ENCODE peak calls at places on chromosome 15, in four cellular contexts. One of them, this sample, is unnamed.

GRCh38 chr15:60830479-60830878 is 351.5 kb upstream of the ICE2 start:
- DNase-seq in GM12878: no peak
- DNase-seq in H1: no peak
- DNase-seq in HCT116: no peak
- DNase-seq in this sample: no peak

GRCh38 chr15:90814193-90814811 is 54.1 kb upstream of the FURIN start:
- DNase-seq in GM12878: no peak
- DNase-seq in H1: no peak
- DNase-seq in HCT116: no peak
- DNase-seq in this sample: no peak

GRCh38 chr15:77739591-77740378 is 107.1 kb upstream of the LINGO1 start:
- DNase-seq in GM12878: no peak
- DNase-seq in HCT116: no peak
- DNase-seq in H1: peak
- DNase-seq in this sample: no peak

GRCh38 chr15:61037031-61037430 is 192.1 kb downstream of the RORA start:
- DNase-seq in HCT116: no peak
- DNase-seq in H1: no peak
- DNase-seq in GM12878: no peak
- DNase-seq in this sample: no peak

GRCh38 chr15:64459382-64459781 is 996 bp upstream of the ZNF609 start:
- DNase-seq in GM12878: no peak
- DNase-seq in HCT116: no peak
- DNase-seq in H1: no peak
- DNase-seq in this sample: no peak

GRCh38 chr15:56760186-56760585 is 26.9 kb upstream of the ZNF280D start:
- DNase-seq in H1: no peak
- DNase-seq in HCT116: no peak
- DNase-seq in GM12878: no peak
- DNase-seq in this sample: peak

GRCh38 chr15:72382146-72382545 is 6.3 kb upstream of the HEXA start:
- DNase-seq in HCT116: no peak
- DNase-seq in H1: no peak
- DNase-seq in GM12878: no peak
- DNase-seq in this sample: no peak

GRCh38 chr15:29934251-29934650 is 112.0 kb upstream of the TJP1 start:
- DNase-seq in GM12878: no peak
- DNase-seq in HCT116: no peak
- DNase-seq in H1: no peak
- DNase-seq in this sample: no peak

GRCh38 chr15:67468431-67468830 is 52.5 kb upstream of the C15orf61 start:
- DNase-seq in HCT116: no peak
- DNase-seq in GM12878: no peak
- DNase-seq in H1: no peak
- DNase-seq in this sample: no peak

GRCh38 chr15:38545179-38545578 is 19.4 kb downstream of the RASGRP1 start:
- DNase-seq in H1: no peak
- DNase-seq in HCT116: no peak
- DNase-seq in GM12878: no peak
- DNase-seq in this sample: no peak

GRCh38 chr15:66765478-66766281 is 63.6 kb downstream of the SMAD6 start:
- DNase-seq in H1: no peak
- DNase-seq in GM12878: peak
- DNase-seq in HCT116: peak
- DNase-seq in this sample: peak

GRCh38 chr15:71437919-71438318 is 322.6 kb downstream of the THSD4 start:
- DNase-seq in GM12878: no peak
- DNase-seq in H1: no peak
- DNase-seq in HCT116: no peak
- DNase-seq in this sample: no peak

GRCh38 chr15:66006986-66007385 is 137.7 kb downstream of the RAB11A start:
- DNase-seq in HCT116: no peak
- DNase-seq in H1: no peak
- DNase-seq in GM12878: no peak
- DNase-seq in this sample: no peak

GRCh38 chr15:83565553-83566159 is 88.3 kb upstream of the ADAMTSL3 start:
- DNase-seq in GM12878: no peak
- DNase-seq in HCT116: peak
- DNase-seq in H1: no peak
- DNase-seq in this sample: peak

GRCh38 chr15:57038496-57038895 is 120.1 kb downstream of the TCF12 start:
- DNase-seq in H1: no peak
- DNase-seq in HCT116: no peak
- DNase-seq in GM12878: no peak
- DNase-seq in this sample: no peak

GRCh38 chr15:79635897-79636596 is 203.9 kb downstream of the MINAR1 start:
- DNase-seq in HCT116: no peak
- DNase-seq in GM12878: no peak
- DNase-seq in H1: no peak
- DNase-seq in this sample: no peak

GRCh38 chr15:20106026-20106425 is 435.6 kb downstream of the GOLGA6L6 start:
- DNase-seq in GM12878: no peak
- DNase-seq in H1: no peak
- DNase-seq in HCT116: no peak
- DNase-seq in this sample: no peak

GRCh38 chr15:68816795-68817303 is 3.8 kb downstream of the ANP32A start:
- DNase-seq in H1: no peak
- DNase-seq in HCT116: no peak
- DNase-seq in GM12878: no peak
- DNase-seq in this sample: no peak

GRCh38 chr15:26115229-26115943 is 252.3 kb upstream of the ATP10A start:
- DNase-seq in H1: no peak
- DNase-seq in GM12878: no peak
- DNase-seq in HCT116: no peak
- DNase-seq in this sample: no peak

GRCh38 chr15:99257107-99257750 is 5.9 kb downstream of the LRRC28 start:
- DNase-seq in GM12878: no peak
- DNase-seq in HCT116: no peak
- DNase-seq in H1: no peak
- DNase-seq in this sample: no peak

GRCh38 chr15:67884009-67884408 is 44.2 kb upstream of the RNU6-1 start:
- DNase-seq in GM12878: no peak
- DNase-seq in H1: no peak
- DNase-seq in HCT116: no peak
- DNase-seq in this sample: no peak

GRCh38 chr15:70853270-70853854 is 595 bp downstream of the LARP6 start:
- DNase-seq in GM12878: no peak
- DNase-seq in H1: peak
- DNase-seq in HCT116: no peak
- DNase-seq in this sample: peak

GRCh38 chr15:62782896-62783295 is 259.7 kb upstream of the TPM1 start:
- DNase-seq in H1: no peak
- DNase-seq in GM12878: no peak
- DNase-seq in HCT116: no peak
- DNase-seq in this sample: no peak

GRCh38 chr15:62783303-62783957 is 259.1 kb upstream of the TPM1 start:
- DNase-seq in H1: no peak
- DNase-seq in GM12878: no peak
- DNase-seq in HCT116: no peak
- DNase-seq in this sample: no peak

GRCh38 chr15:62781081-62781497 is 261.5 kb upstream of the TPM1 start:
- DNase-seq in HCT116: no peak
- DNase-seq in H1: no peak
- DNase-seq in GM12878: no peak
- DNase-seq in this sample: peak

GRCh38 chr15:62779041-62779810 is 263.3 kb upstream of the TPM1 start:
- DNase-seq in H1: no peak
- DNase-seq in HCT116: no peak
- DNase-seq in GM12878: no peak
- DNase-seq in this sample: no peak

DNA sequence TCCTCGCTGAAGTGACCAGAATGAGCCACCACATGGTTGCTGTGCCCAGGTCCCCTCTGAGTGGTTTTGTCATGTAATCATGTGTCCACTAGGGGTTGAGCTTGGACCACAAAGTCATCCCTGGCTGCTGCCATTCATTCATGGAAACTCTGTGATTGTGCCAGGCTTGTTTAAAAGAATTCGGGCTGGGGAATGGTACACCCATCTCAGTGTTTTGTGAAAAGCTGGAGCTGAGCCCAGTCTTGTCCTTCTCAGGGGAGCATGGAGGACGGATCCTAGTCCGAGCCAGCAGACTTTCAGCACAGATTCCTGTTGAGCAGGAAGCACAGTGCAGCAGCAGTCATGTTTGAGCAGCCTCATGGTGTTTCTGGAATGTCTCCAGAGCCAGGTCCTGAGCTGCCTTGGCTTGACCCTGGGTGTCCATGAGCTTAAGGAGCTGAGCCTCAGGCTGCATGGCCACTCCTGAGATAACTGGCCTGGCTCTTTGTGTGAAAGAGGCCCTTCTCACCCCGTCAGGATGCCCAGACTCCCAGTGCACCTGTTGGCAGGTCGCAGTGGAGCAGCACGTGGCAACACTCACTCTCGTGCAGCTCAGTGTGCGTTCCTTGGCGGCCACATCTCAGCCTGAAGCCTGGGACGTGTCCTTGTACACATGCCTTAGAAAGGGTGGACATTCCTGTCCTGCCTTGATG is 260.3 kb upstream of the TPM1 start:
- DNase-seq in HCT116: peak
- DNase-seq in H1: no peak
- DNase-seq in GM12878: no peak
- DNase-seq in this sample: peak
- TF ChIP-seq POLR2AphosphoS5 in HCT116: no peak
- TF ChIP-seq POLR2AphosphoS5 in H1: no peak
- TF ChIP-seq POLR2AphosphoS5 in GM12878: no peak
- TF ChIP-seq POLR2AphosphoS5 in this sample: peak

DNA sequence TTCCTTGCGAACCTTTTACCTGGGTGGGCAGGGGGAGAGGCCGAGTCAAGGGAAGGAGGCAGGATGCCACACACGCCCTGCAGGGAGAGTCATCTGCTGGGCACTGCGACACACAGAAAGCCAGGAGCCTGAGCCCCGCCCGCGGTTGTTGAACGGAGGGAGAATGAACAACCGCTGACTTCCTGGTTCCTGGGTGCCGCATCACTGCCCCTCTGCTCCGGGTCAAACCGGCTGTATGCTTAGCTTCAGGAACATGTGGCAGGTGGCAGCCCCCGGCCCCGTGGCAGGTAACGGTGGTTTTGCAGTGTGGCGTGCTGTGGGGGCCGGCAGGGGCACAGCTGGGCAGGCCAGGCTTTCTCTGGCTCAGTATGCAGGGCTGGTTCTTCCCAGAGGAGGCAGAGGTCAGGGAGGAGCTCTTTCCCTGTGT is 33.4 kb downstream of the APBA2 start:
- DNase-seq in H1: no peak
- DNase-seq in HCT116: no peak
- DNase-seq in GM12878: no peak
- DNase-seq in this sample: no peak
- TF ChIP-seq JUND in H1: no peak
- TF ChIP-seq JUND in HCT116: no peak
- TF ChIP-seq JUND in GM12878: no peak
- TF ChIP-seq JUND in this sample: no peak

GRCh38 chr15:93070901-93071300 is 18.1 kb downstream of the RGMA start:
- DNase-seq in GM12878: no peak
- DNase-seq in HCT116: no peak
- DNase-seq in H1: no peak
- DNase-seq in this sample: no peak

GRCh38 chr15:93071469-93071891 is 17.5 kb downstream of the RGMA start:
- DNase-seq in HCT116: no peak
- DNase-seq in H1: no peak
- DNase-seq in GM12878: no peak
- DNase-seq in this sample: no peak

GRCh38 chr15:93072011-93072410 is 17.0 kb downstream of the RGMA start:
- DNase-seq in HCT116: no peak
- DNase-seq in GM12878: no peak
- DNase-seq in H1: no peak
- DNase-seq in this sample: peak

GRCh38 chr15:93073465-93073952 is 15.5 kb downstream of the RGMA start:
- DNase-seq in HCT116: no peak
- DNase-seq in H1: no peak
- DNase-seq in GM12878: no peak
- DNase-seq in this sample: no peak

DNA sequence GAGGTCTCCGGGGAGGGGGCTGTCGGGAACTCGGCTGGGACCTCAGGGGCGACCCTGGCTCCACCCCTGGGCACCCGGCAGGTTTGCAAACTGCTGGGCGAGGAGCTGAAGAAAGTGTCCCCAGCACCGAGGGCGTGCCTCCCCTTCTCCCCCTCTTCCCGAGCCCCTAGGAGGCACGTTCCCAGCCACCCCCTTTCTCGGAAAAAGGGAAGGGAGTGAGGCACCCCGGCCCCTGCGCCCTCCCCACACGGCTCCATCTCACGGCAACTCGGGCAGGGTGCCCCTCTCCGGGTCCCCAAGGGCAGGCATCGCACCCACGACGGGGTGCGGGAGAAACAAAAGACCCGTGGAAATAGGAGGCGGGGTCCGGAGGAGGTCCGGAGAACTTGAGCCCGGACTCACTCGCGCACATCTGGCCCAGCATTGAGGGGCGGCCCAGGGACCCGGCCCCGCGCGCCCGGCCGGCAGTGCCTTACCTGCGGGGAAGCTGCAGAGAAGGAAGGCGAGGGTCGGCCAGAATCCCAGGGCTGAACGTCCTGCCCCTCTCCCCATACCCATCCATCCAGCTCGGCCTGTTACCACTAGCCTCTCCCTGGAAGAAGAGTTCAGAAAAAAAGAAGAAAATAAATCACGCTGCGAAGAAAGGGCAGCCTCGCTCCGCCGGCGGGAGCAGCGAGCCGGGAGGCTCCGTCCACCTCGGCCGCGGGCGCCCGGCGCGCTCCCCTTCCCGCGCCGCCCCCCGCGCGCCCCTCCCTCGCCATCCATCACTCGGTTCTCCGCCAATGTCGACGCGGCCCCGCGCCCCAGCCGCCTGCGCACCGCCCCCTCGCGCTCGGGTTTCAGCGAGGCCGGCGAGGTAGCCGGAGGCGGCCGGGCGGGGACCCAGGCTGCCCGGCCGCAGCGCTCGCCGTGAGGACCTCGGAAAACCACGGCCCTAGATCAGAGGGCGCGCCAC is 16.3 kb downstream of the RGMA start:
- DNase-seq in GM12878: no peak
- DNase-seq in HCT116: peak
- DNase-seq in H1: no peak
- DNase-seq in this sample: peak
- TF ChIP-seq POLR2AphosphoS5 in GM12878: no peak
- TF ChIP-seq POLR2AphosphoS5 in HCT116: peak
- TF ChIP-seq POLR2AphosphoS5 in H1: peak
- TF ChIP-seq POLR2AphosphoS5 in this sample: no peak

DNA sequence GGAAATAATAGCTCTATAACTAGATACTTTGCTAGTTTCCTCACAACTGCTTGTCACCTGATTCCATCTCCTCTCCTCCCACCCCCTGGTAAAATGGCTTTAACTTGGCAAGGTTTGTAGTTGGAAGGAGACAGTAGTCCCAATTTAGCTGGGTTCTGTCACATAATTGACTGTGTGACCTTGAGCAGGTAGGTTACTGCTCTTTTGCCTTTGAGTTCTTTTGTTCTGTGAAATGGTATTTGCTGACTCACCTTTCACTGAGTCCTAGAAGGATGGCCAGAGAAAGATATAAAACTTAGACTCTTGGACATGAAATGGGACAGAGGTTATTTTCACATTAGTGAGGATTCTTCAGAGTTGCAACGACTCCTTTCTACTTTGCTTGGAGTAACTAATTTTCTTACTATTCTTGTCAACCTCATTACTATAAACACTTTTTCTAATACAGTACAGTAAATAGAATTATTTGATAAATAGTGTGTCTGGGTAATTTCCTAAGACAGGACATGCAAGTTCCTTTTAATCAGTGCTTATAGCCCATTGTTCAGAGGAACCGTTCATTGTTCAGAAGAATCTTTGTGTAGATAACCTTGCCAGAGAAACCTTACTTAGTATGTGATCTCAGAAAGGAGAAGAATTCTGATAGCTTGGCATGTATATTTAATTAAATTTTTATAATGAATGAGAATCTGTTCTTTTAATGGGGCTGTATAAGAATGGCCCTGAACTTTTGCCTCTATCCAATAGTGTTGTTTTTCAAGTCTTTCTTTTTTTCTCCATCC is 14.3 kb downstream of the AKAP13 start:
- DNase-seq in HCT116: no peak
- DNase-seq in GM12878: no peak
- DNase-seq in H1: no peak
- DNase-seq in this sample: no peak
- TF ChIP-seq JUND in HCT116: peak
- TF ChIP-seq JUND in GM12878: no peak
- TF ChIP-seq JUND in H1: no peak
- TF ChIP-seq JUND in this sample: peak